ENCODE peak calls at places on chromosomes 3 and 15, in six cellular contexts. B, A, J, G, H and F are unnamed samples.

GRCh38 chr3:36166477-36166876 is 213.8 kb upstream of the STAC start:
- DNase-seq in G (no peak), A (no peak), B (no peak), H (peak), J (peak), F (no peak)

GRCh38 chr3:138112362-138112761 is 3.0 kb downstream of the DZIP1L start:
- DNase-seq in A (no peak), H (no peak), J (no peak), G (no peak), B (no peak), F (peak)

GRCh38 chr3:71129611-71130515 is 453.7 kb downstream of the FOXP1 start:
- DNase-seq in H (no peak), B (no peak), A (peak), J (peak), G (no peak), F (no peak)

GRCh38 chr15:62559049-62559733 is 394.1 kb upstream of the C2CD4B start:
- DNase-seq in H (peak), B (peak), G (peak), A (no peak), J (peak), F (no peak)

GRCh38 chr15:80526556-80527340 is 122.6 kb downstream of the ARNT2 start:
- DNase-seq in A (no peak), J (peak), G (no peak), H (no peak), B (peak), F (no peak)

GRCh38 chr3:141828487-141829284 is 47.8 kb upstream of the ATP1B3 start:
- DNase-seq in J (no peak), G (no peak), A (no peak), B (peak), H (peak), F (peak)

GRCh38 chr3:156396851-156397250 is 158.1 kb downstream of the SSR3 start:
- DNase-seq in J (no peak), A (no peak), B (no peak), G (no peak), H (no peak), F (no peak)

GRCh38 chr3:126103121-126104027 is 19.4 kb upstream of the SLC41A3 start:
- DNase-seq in H (peak), B (no peak), A (peak), G (peak), J (no peak), F (peak)

GRCh38 chr3:107206141-107206540 is 171.1 kb upstream of the CCDC54 start:
- DNase-seq in B (peak), A (peak), G (no peak), H (peak), J (peak), F (no peak)

GRCh38 chr15:67943961-67944674 is 104.3 kb upstream of the RNU6-1 start:
- DNase-seq in B (no peak), H (no peak), G (peak), J (no peak), A (no peak), F (peak)
- H3K27ac ChIP-seq in B (peak), H (no peak), G (peak), J (no peak), A (no peak), F (no peak)

DNA sequence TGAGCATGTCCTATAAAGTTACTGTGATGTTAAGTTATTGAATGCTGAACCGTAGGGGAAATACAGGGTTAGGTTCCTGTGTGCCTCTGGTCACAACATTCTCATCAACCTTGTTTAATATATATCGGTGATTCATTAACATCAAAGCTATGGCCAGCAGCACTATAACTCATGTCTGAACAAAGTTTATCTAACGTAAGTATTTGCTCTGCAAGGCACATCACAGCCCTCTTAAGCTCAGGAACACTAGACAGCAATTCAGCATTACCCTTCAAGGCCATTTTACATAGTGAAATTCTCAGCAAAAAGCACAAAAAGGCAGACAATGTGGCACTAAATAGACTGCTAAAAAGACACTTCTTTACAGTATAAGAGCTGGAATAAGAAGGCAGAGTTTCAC is 48.2 kb upstream of the FNDC3B start:
- DNase-seq in A (no peak), G (no peak), J (no peak), B (no peak), H (no peak), F (no peak)
- H3K27ac ChIP-seq in A (no peak), G (no peak), J (no peak), B (no peak), H (peak), F (no peak)

DNA sequence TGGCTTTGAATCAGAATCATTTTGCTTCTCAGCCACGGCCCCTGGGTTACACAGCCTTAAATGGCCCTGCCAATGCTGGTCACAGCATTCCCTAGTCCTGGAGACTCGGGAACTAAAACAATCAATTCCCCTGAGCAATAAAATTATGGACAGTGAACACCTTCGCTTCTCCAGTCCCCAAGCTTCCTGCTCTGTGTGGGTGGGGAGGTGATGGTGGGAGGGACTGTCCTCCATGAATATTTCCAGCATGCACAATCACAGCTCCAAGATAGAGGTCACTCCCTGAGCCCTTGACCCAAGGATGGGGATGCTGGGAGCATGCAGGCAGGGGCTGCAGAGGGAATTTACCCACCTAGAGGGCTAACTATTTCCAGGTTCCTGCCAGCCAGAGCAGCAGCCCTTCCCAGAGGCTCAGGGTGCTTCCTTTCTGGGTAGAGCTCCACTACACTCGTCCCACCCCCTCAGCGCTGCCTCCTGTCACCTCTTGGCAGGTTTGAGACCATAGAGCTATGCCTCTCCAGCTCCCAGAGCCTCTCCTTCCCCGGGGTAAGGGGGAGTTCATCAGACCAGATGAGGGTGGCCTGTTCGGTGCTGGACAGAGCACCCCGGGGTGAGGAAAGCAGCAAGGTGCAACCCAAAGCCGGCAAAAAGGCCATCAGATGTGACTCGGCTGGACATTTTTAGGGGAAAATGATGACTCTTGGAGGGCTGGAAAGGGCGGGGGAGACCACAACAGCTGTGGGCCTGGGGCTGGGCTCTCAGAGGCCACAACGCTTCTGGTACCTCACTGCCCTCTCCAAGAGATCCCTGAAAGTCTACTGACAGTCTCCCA is 14.5 kb upstream of the CCDC33 start:
- DNase-seq in B (no peak), H (no peak), J (no peak), A (no peak), G (no peak), F (no peak)
- H3K27ac ChIP-seq in B (no peak), H (peak), J (no peak), A (no peak), G (no peak), F (no peak)

GRCh38 chr3:20080956-20081554 is 40.8 kb downstream of the KAT2B start:
- DNase-seq in J (no peak), B (no peak), A (no peak), H (peak), G (no peak), F (peak)

GRCh38 chr3:20079621-20080020 is 39.4 kb downstream of the KAT2B start:
- DNase-seq in H (no peak), G (no peak), B (no peak), J (no peak), A (no peak), F (no peak)

GRCh38 chr3:20083253-20083652 is 43.0 kb downstream of the KAT2B start:
- DNase-seq in A (no peak), H (no peak), J (no peak), G (no peak), B (no peak), F (no peak)

GRCh38 chr3:20078194-20078709 is 38.0 kb downstream of the KAT2B start:
- DNase-seq in G (no peak), J (no peak), B (no peak), A (no peak), H (no peak), F (no peak)

DNA sequence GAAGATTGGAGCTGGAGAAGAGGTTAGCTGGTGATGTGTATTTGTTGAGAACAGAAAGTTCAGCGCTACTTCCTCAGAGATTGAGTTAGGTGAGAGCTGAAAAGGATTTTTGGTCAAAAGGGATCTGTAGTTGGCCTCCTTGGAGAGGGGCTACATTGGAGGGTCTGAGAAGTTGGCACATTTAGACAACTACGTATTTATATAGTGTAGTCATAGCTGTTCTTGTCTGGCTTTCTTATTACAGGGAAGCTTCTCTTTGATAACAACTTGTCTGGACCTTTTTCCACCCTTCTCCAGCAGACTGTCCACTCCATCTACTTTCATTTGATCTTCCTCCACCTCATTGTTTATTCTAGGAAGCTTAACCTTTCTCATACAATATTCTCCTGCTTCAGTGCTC is 43.7 kb downstream of the KAT2B start:
- DNase-seq in G (no peak), A (no peak), B (no peak), J (no peak), H (no peak), F (no peak)
- H3K27ac ChIP-seq in G (no peak), A (no peak), B (no peak), J (no peak), H (no peak), F (peak)

GRCh38 chr3:136932518-136932917 is 25.3 kb upstream of the IL20RB start:
- DNase-seq in G (no peak), B (no peak), H (no peak), J (no peak), A (no peak), F (no peak)
- H3K27ac ChIP-seq in G (no peak), B (no peak), H (no peak), J (no peak), A (peak), F (no peak)

GRCh38 chr3:100073049-100073422 is 41.3 kb downstream of the FILIP1L start:
- DNase-seq in B (no peak), H (no peak), G (no peak), A (no peak), J (no peak), F (no peak)
- H3K27ac ChIP-seq in B (no peak), H (peak), G (peak), A (no peak), J (peak), F (peak)

DNA sequence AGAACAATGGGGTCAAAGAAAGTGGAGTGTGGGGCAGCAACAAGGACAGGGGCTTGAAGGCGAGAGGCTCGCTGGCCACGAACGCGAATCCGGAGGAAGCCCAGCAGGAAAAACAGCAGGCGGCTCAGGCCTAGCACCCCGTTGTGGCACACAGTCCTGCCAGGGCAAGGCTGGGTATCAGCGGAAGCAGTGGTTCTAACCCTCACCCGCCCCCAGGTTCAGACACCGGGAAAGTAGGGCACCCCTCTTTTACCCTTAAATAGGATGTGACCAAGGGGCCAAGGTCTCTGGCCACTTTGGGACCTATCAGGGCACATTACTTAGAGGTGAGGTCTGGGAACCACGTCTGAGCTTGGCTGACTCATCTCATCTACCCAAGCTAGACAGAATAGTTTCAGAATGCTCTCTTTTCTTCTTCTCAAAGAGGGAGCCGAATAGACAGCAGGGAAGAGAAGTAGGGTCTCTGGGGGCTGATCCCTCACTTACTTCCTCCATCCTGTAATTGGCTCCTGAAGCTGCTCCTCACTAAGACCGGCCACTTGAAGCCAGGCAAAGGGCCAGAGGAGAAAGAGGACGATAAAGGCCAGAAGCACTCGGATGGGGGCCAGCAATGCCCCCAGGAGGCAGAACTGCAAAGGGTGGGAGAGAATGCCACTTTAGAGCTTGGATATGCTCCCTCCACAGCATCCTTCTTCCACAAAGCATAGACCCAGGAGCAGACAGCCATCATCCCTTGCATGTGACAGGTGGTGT is 1.7 kb downstream of the LPCAT4 start:
- DNase-seq in A (no peak), B (no peak), J (no peak), H (no peak), G (no peak), F (no peak)
- H3K27ac ChIP-seq in A (no peak), B (no peak), J (no peak), H (peak), G (peak), F (no peak)

DNA sequence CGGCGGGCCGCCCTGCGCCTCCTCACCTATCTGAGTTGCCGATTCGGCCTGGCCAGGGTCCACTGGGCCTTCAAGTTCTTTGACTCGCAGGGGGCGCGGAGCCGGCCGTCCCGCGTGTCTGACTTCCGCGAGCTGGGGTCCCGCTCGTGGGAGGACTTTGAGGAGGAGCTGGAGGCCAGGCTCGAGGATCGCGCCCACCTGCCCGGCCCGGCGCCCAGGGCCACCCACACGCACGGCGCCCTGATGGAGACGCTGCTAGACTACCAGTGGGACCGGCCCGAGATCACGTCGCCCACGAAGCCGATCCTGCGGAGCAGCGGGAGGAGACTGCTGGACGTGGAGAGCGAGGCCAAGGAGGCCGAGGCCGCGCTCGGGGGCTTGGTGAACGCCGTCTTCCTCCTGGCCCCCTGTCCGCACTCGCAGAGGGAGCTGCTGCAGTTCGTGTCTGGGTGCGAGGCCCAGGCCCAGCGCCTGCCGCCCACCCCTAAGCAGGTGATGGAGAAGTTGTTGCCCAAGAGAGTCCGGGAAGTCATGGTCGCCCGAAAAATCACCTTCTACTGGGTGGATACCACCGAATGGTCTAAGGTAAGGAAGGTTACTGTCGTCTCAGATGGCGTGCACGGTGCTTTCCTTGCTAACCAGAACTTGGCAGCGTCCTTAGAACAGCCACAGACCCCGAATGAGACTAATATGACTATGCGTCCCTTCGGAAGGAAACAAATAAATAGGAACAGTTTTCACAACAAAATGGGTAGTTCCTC is 567 bp downstream of the TICRR start:
- DNase-seq in J (no peak), A (peak), B (no peak), G (peak), H (peak), F (no peak)
- H3K27ac ChIP-seq in J (no peak), A (peak), B (no peak), G (no peak), H (no peak), F (no peak)